ENCODE peak calls at places on chromosome 15, in five cellular contexts. F is gastrocnemius medialis, D is T-helper 1 cell, J is globus pallidus, E is tibial nerve. H is an unnamed sample.

GRCh38 chr15:58568157-58568571 is 136.4 kb downstream of the LIPC start:
- DNase-seq in F (no peak), D (no peak), J (peak; percentile 54), E (peak; percentile 40), H (no peak)

GRCh38 chr15:48427960-48428547 is 96.8 kb downstream of the DUT start:
- DNase-seq in F (no peak), D (no peak), J (no peak), E (no peak), H (no peak)

GRCh38 chr15:52441846-52442245 is 86.8 kb downstream of the MYO5A start:
- DNase-seq in F (no peak), D (no peak), J (no peak), E (no peak), H (no peak)

GRCh38 chr15:74227968-74228722 is 8.0 kb upstream of the CCDC33 start:
- DNase-seq in F (no peak), D (no peak), J (no peak), E (no peak), H (no peak)

GRCh38 chr15:81256916-81257315 is 60.2 kb downstream of the IL16 start:
- DNase-seq in F (no peak), D (no peak), J (peak; percentile 11), E (no peak), H (no peak)

GRCh38 chr15:42772126-42772525 is 35.2 kb upstream of the CDAN1 start:
- DNase-seq in F (peak; percentile 62), D (no peak), J (peak; percentile 6), E (peak; percentile 32), H (no peak)

GRCh38 chr15:38905634-38906033 is 341.0 kb upstream of the RASGRP1 start:
- DNase-seq in F (no peak), D (no peak), J (no peak), E (no peak), H (no peak)

GRCh38 chr15:72042865-72043264 is 75.1 kb downstream of the MYO9A start:
- DNase-seq in F (no peak), D (no peak), J (no peak), E (no peak), H (no peak)

GRCh38 chr15:85832389-85832788 is 37.7 kb upstream of the KLHL25 start:
- DNase-seq in F (no peak), D (no peak), J (no peak), E (no peak), H (no peak)

GRCh38 chr15:74642328-74642723 is 26.7 kb downstream of the CLK3 start:
- DNase-seq in F (no peak), D (no peak), J (no peak), E (no peak), H (no peak)

GRCh38 chr15:90697180-90697579 is 20.0 kb upstream of the BLM start:
- DNase-seq in F (no peak), D (no peak), J (no peak), E (no peak), H (peak; percentile 72)

GRCh38 chr15:26711445-26711844 is 61.4 kb downstream of the GABRB3 start:
- DNase-seq in F (no peak), D (no peak), J (no peak), E (no peak), H (no peak)

GRCh38 chr15:90306560-90306959 is 41.1 kb downstream of the NGRN start:
- DNase-seq in F (no peak), D (no peak), J (no peak), E (no peak), H (peak; percentile 71)

GRCh38 chr15:96219681-96220080 is 110.8 kb upstream of the NR2F2 start:
- DNase-seq in F (no peak), D (no peak), J (no peak), E (no peak), H (peak; percentile 11)

GRCh38 chr15:100761253-100761935 is 118.2 kb upstream of the ALDH1A3 start:
- DNase-seq in F (no peak), D (no peak), J (no peak), E (no peak), H (no peak)

GRCh38 chr15:68691667-68692066 is 112.9 kb downstream of the CORO2B start:
- DNase-seq in F (no peak), D (no peak), J (no peak), E (no peak), H (no peak)